ENCODE peak calls at places on chromosomes 7 and 10, in six cellular contexts. Q, R, Z, O, Y and A are unnamed samples.

GRCh38 chr7:44615149-44615611 is 8.8 kb downstream of the OGDH start:
- DNase-seq in Y (no peak), R (no peak), Z (no peak), O (no peak), Q (peak), A (no peak)

GRCh38 chr7:70717553-70718248 is 414.2 kb upstream of the GALNT17 start:
- DNase-seq in O (no peak), Y (no peak), Z (no peak), Q (no peak), R (no peak), A (no peak)

GRCh38 chr7:99325597-99326407 is at the start of gene ARPC1A:
- DNase-seq in Y (peak), Q (peak), O (peak), R (peak), Z (peak), A (peak)

GRCh38 chr10:69483988-69484387 is 32.7 kb downstream of the TSPAN15 start:
- DNase-seq in Q (no peak), R (no peak), Y (no peak), O (no peak), Z (no peak), A (no peak)

GRCh38 chr10:14421941-14422340 is 91.2 kb upstream of the FRMD4A start:
- DNase-seq in R (no peak), Z (no peak), Y (no peak), Q (no peak), O (no peak), A (no peak)

GRCh38 chr10:69638642-69639041 is 8.6 kb downstream of the FAM241B start:
- DNase-seq in Z (no peak), Y (no peak), R (no peak), Q (no peak), O (no peak), A (no peak)

GRCh38 chr7:33418251-33418701 is 288.9 kb downstream of the BBS9 start:
- DNase-seq in Q (no peak), R (no peak), Z (no peak), Y (no peak), O (no peak), A (no peak)

GRCh38 chr10:92756233-92757065 is 66.7 kb downstream of the HHEX start:
- DNase-seq in Y (no peak), Z (peak), Q (no peak), O (no peak), R (no peak), A (peak)

GRCh38 chr7:34454381-34454780 is 203.6 kb upstream of the NPSR1 start:
- DNase-seq in Y (no peak), Q (no peak), O (no peak), Z (no peak), R (no peak), A (no peak)

GRCh38 chr10:126013489-126014281 is 117.3 kb downstream of the FANK1 start:
- DNase-seq in Q (no peak), R (peak), Y (peak), O (no peak), Z (no peak), A (no peak)

GRCh38 chr10:117684673-117685211 is 142.2 kb downstream of the EMX2 start:
- DNase-seq in R (no peak), Y (no peak), O (no peak), Q (no peak), Z (no peak), A (no peak)

GRCh38 chr7:28298870-28299484 is 113.3 kb upstream of the CREB5 start:
- DNase-seq in Y (peak), Z (no peak), Q (peak), R (peak), O (peak), A (no peak)